ENCODE peak calls at places on chromosomes 7 and 10, in seven cellular contexts. Y, C, J, U, B, W and A are unnamed samples.

GRCh38 chr7:132654150-132654549 is 77.9 kb upstream of the PLXNA4 start:
- DNase-seq in J (no peak), W (no peak), C (no peak), B (no peak), Y (no peak), U (no peak), A (no peak)

GRCh38 chr7:85184599-85185354 is 2.1 kb downstream of the SEMA3D start:
- DNase-seq in C (no peak), B (no peak), J (no peak), Y (no peak), U (peak), W (peak), A (peak)

GRCh38 chr7:9250876-9251275 is 817.5 kb downstream of the NXPH1 start:
- DNase-seq in W (no peak), U (no peak), C (no peak), B (no peak), J (no peak), Y (no peak), A (no peak)

GRCh38 chr7:84058311-84059076 is 136.1 kb downstream of the SEMA3A start:
- DNase-seq in Y (no peak), U (no peak), W (peak), B (no peak), C (no peak), J (no peak), A (no peak)

GRCh38 chr10:109961181-109962001 is 38.1 kb upstream of the XPNPEP1 start:
- DNase-seq in C (no peak), W (peak), Y (no peak), U (no peak), B (no peak), J (no peak), A (no peak)

GRCh38 chr10:97331304-97331703 is 3.2 kb downstream of the FRAT2 start:
- DNase-seq in C (no peak), Y (no peak), B (no peak), J (no peak), W (no peak), U (no peak), A (peak)

GRCh38 chr10:97534746-97535367 is 36.1 kb downstream of the UBTD1 start:
- DNase-seq in Y (peak), C (no peak), U (no peak), J (no peak), B (no peak), W (no peak), A (peak)

GRCh38 chr7:135558337-135558767 is 635 bp downstream of the NUP205 start:
- DNase-seq in C (peak), J (peak), B (peak), Y (peak), U (peak), W (peak), A (no peak)

GRCh38 chr10:15744217-15744865 is 24.6 kb upstream of the ITGA8 start:
- DNase-seq in B (no peak), J (no peak), Y (no peak), U (no peak), C (peak), W (peak), A (no peak)

GRCh38 chr7:54860003-54860775 is 101.2 kb upstream of the SEC61G start:
- DNase-seq in W (peak), Y (no peak), C (no peak), B (no peak), U (no peak), J (no peak), A (no peak)

GRCh38 chr7:55288070-55288824 is 76.9 kb upstream of the LANCL2 start:
- DNase-seq in J (no peak), U (no peak), Y (no peak), B (peak), W (no peak), C (no peak), A (no peak)

GRCh38 chr10:118663176-118663575 is 67.7 kb upstream of the PRLHR start:
- DNase-seq in U (no peak), B (no peak), W (no peak), J (no peak), C (no peak), Y (no peak), A (no peak)